ENCODE peak calls at places on chromosome 5, in nine cellular contexts. T is transverse colon, H is suprapubic skin, W is ovary, X is HepG2, P is sigmoid colon, V is stomach, U is SK-N-SH, F is H1. Q is an unnamed sample.
A peak's percentile ranks its signal among the peaks of the same experiment; 100 is the strongest.

GRCh38 chr5:164614707-164615106 is 1109.3 kb downstream of the MAT2B start:
- DNase-seq in T (no peak), W (no peak), F (no peak), X (no peak), H (no peak), V (no peak), U (no peak), P (no peak), Q (no peak)

GRCh38 chr5:142821027-142821732 is 51.0 kb downstream of the ARHGAP26 start:
- DNase-seq in W (no peak), T (no peak), H (no peak), P (no peak), F (no peak), U (no peak), X (no peak), V (no peak), Q (no peak)

GRCh38 chr5:96101358-96102089 is 139.9 kb upstream of the ELL2 start:
- DNase-seq in P (no peak), W (no peak), U (no peak), V (no peak), X (no peak), H (no peak), F (no peak), T (no peak), Q (no peak)

GRCh38 chr5:16792278-16793275 is 143.5 kb downstream of the MYO10 start:
- DNase-seq in V (no peak), X (no peak), H (no peak), F (no peak), U (peak; percentile 68), P (no peak), W (no peak), T (no peak), Q (no peak)

GRCh38 chr5:168940712-168941111 is 360.2 kb downstream of the SLIT3 start:
- DNase-seq in U (peak; percentile 52), F (no peak), H (no peak), X (no peak), P (no peak), W (no peak), V (no peak), T (no peak), Q (no peak)

GRCh38 chr5:14728109-14728938 is 63.8 kb downstream of the OTULIN start:
- DNase-seq in U (no peak), P (no peak), T (peak; percentile 61), W (no peak), X (peak; percentile 98), F (peak; percentile 85), H (no peak), V (no peak), Q (no peak)

GRCh38 chr5:16666861-16667481 is 50.2 kb upstream of the RETREG1 start:
- DNase-seq in V (peak; percentile 54), P (no peak), F (no peak), X (peak; percentile 7), H (no peak), T (peak; percentile 63), W (no peak), U (peak; percentile 64), Q (no peak)

GRCh38 chr5:76503929-76504328 is 100.8 kb downstream of the IQGAP2 start:
- DNase-seq in W (no peak), H (no peak), F (no peak), V (no peak), T (no peak), P (no peak), U (no peak), X (peak; percentile 28), Q (no peak)

GRCh38 chr5:431001-431710 is 11.8 kb upstream of the EXOC3 start:
- DNase-seq in V (peak; percentile 44), X (peak; percentile 41), T (peak; percentile 69), F (peak; percentile 84), P (peak; percentile 54), U (peak; percentile 93), W (no peak), H (no peak), Q (no peak)

GRCh38 chr5:10513501-10514442 is 50.1 kb upstream of the ANKRD33B start:
- DNase-seq in U (no peak), P (no peak), W (no peak), X (no peak), T (no peak), V (no peak), H (no peak), F (peak; percentile 79), Q (no peak)

DNA sequence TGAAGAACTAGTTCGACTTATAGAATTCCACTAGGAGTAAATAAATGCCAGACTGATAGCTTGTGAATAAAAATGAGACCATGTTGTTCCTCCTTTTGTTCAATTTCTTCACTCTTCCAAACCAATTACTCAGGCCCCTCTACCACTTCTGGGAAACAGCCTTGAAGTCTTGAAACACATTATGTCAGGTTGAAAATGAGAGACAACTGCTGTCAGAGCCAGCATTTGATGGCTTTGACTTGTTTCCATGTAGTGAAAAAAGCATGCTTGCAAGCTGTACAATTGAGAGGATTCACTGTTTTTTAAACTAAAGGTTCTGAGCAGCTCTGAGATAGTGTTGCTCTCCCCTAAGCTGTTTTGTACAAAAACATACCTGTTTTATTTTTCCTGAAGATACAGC is 337.1 kb upstream of the SGCD start:
- DNase-seq in P (no peak), F (no peak), T (no peak), W (no peak), H (no peak), X (no peak), U (no peak), V (no peak), Q (no peak)
- H3K36me3 ChIP-seq in P (no peaks in the 10 kb centered on the region), F (no peaks in the 10 kb centered on the region), T (no peaks in the 10 kb centered on the region), W (no peaks in the 10 kb centered on the region), H (no peaks in the 10 kb centered on the region), X (no peaks in the 10 kb centered on the region), U (no peaks in the 10 kb centered on the region), V (no peaks in the 10 kb centered on the region), Q (no peaks in the 10 kb centered on the region)

DNA sequence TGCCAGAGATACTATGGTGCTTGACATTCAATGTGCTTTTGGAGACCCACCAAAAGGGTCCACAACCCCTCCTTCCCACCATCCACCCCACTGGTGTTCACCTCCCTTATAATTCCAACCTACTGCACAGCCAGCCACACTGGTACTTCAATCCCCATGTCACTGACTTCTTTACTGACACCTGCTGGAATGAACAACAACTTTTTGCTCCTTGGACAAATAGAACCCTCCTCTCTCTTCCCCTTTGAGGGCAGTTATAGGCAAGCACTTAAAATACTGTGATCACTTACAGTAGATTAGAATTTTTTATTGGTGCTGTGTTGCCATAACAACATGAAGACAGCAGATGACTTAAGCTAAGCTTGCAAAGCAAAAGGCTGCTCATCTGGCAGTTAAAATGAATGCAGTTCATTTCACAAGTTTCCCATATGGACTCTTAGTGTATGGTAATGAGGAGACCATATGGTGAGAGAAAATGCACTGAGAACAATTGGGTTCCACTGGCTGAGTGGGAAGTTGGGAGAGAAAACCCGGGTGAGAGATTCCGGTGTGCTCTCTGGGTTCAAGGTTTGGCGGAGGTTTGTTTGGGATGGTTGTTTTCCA is 374.4 kb downstream of the EBF1 start:
- DNase-seq in F (no peak), T (no peak), H (no peak), X (no peak), V (no peak), W (no peak), U (no peak), P (no peak), Q (no peak)
- TF ChIP-seq CTCF in F (peak; percentile 9), T (no peak), H (no peak), X (peak; percentile 13), V (no peak), W (no peak), U (no peak), P (no peak), Q (no peak)

DNA sequence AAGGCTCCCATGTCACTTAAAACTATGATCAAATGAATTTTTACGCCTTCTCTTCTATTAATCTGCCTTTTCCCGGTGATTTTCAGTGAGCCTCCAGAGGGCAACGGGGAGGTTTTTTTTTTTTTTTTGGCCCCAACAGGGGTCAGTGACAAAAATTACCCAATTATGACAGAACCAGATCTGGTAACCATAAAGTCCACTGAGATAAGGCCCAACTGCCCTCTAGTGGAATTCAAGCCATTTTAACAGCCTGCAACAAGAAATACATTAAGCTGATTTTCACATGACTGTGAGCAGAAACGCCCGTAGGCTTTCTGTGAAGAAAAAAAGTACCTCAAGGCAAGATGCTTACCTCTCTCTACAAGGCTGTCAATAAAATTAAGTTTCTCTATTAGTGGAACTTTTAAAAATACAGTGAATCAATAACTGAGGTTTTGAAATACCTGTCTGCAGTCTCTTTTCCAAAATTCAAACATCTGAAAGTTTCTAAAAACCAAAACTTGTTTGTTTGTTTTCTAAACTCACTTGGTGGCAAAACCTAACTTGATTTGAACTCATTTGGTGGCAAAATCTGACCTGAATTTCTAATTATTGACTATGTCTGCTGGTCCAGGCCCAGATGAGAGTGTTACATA is 49.7 kb upstream of the FST start:
- DNase-seq in U (no peak), X (peak; percentile 45), P (no peak), F (no peak), W (no peak), T (no peak), V (no peak), H (no peak), Q (no peak)
- TF ChIP-seq EP300 in U (no peak), X (no peak), P (no peak), F (no peak), W (no peak), T (no peak), V (no peak), H (no peak), Q (no peak)

GRCh38 chr5:133981714-133982113 is 13.3 kb upstream of the C5orf15 start:
- DNase-seq in U (no peak), P (no peak), H (no peak), X (no peak), W (no peak), T (no peak), F (no peak), V (no peak), Q (no peak)

GRCh38 chr5:133978943-133979342 is 10.5 kb upstream of the C5orf15 start:
- DNase-seq in T (no peak), X (no peak), U (no peak), W (no peak), V (no peak), H (no peak), F (no peak), P (no peak), Q (no peak)

GRCh38 chr5:133977858-133978257 is 9.4 kb upstream of the C5orf15 start:
- DNase-seq in X (no peak), U (no peak), H (no peak), P (no peak), T (no peak), F (no peak), W (no peak), V (no peak), Q (no peak)

GRCh38 chr5:133983674-133984073 is 15.2 kb upstream of the C5orf15 start:
- DNase-seq in X (no peak), F (no peak), P (no peak), T (no peak), V (no peak), H (no peak), W (no peak), U (no peak), Q (no peak)

GRCh38 chr5:133980652-133981051 is 12.2 kb upstream of the C5orf15 start:
- DNase-seq in H (no peak), V (no peak), F (no peak), X (no peak), U (no peak), W (no peak), P (no peak), T (no peak), Q (no peak)
- H3K36me3 ChIP-seq in H (peaks cover 76% of the 10 kb centered on the region), V (peaks cover 99% of the 10 kb centered on the region), F (peaks cover 53% of the 10 kb centered on the region), X (peaks cover 22% of the 10 kb centered on the region), U (peaks cover 60% of the 10 kb centered on the region), W (no peaks in the 10 kb centered on the region), P (peaks cover 7% of the 10 kb centered on the region), T (peaks cover 34% of the 10 kb centered on the region), Q (no peaks in the 10 kb centered on the region)

Q was measured in tibial nerve.